ENCODE peak calls at places on chromosomes 7 and 10, in nine cellular contexts. F is iPS-NIHi11; Z is neural progenitor cell; W is NCI-H2107; L is amygdala; C is WTC11; I is transverse colon; X is CD4-positive, CD25-positive, alpha-beta regulatory T cell; P is LHCN-M2. N is an unnamed sample.

GRCh38 chr7:73329861-73330581 is 2.1 kb downstream of the FKBP6 start:
- DNase-seq in F (no peak), Z (no peak), W (no peak), L (no peak), C (no peak), I (no peak), X (no peak), P (no peak), N (no peak)

GRCh38 chr7:141456298-141456697 is 94.9 kb upstream of the AGK start:
- DNase-seq in F (no peak), Z (no peak), W (no peak), L (no peak), C (no peak), I (no peak), X (no peak), P (peak; percentile 48), N (no peak)

GRCh38 chr7:9937944-9938631 is 1035.6 kb upstream of the PHF14 start:
- DNase-seq in F (no peak), Z (no peak), W (no peak), L (no peak), C (no peak), I (no peak), X (no peak), P (no peak), N (peak; percentile 24)

GRCh38 chr7:137893143-137893742 is 46.5 kb upstream of the DGKI start:
- DNase-seq in F (no peak), Z (no peak), W (no peak), L (no peak), C (no peak), I (no peak), X (no peak), P (no peak), N (no peak)

GRCh38 chr10:74891048-74891447 is 64.6 kb downstream of the KAT6B start:
- DNase-seq in F (no peak), Z (no peak), W (no peak), L (no peak), C (no peak), I (no peak), X (no peak), P (no peak), N (no peak)

GRCh38 chr7:33155811-33156210 is 26.4 kb downstream of the BBS9 start:
- DNase-seq in F (no peak), Z (no peak), W (no peak), L (no peak), C (no peak), I (no peak), X (no peak), P (peak; percentile 89), N (no peak)

GRCh38 chr10:95290446-95290800 is 380 bp downstream of the PDLIM1 start:
- DNase-seq in F (peak; percentile 47), Z (peak; percentile 56), W (no peak), L (no peak), C (no peak), I (no peak), X (no peak), P (no peak), N (no peak)

GRCh38 chr10:70441161-70441876 is at the start of gene NODAL:
- DNase-seq in F (peak; percentile 39), Z (peak; percentile 44), W (no peak), L (no peak), C (peak; percentile 59), I (no peak), X (no peak), P (no peak), N (no peak)

GRCh38 chr7:128880791-128881457 is 18.3 kb downstream of the ATP6V1F start:
- DNase-seq in F (no peak), Z (no peak), W (no peak), L (no peak), C (peak; percentile 9), I (no peak), X (no peak), P (no peak), N (no peak)

GRCh38 chr7:142176901-142177300 is 65.4 kb downstream of the MGAM2 start:
- DNase-seq in F (no peak), Z (no peak), W (no peak), L (no peak), C (no peak), I (no peak), X (no peak), P (no peak), N (no peak)

GRCh38 chr10:1938317-1938716 is 201.0 kb upstream of the ADARB2 start:
- DNase-seq in F (no peak), Z (no peak), W (no peak), L (no peak), C (no peak), I (no peak), X (no peak), P (no peak), N (no peak)

GRCh38 chr7:22380333-22380732 is 23.4 kb upstream of the RAPGEF5 start:
- DNase-seq in F (no peak), Z (no peak), W (no peak), L (no peak), C (no peak), I (no peak), X (no peak), P (no peak), N (no peak)

GRCh38 chr7:29063231-29063630 is 83.1 kb downstream of the CPVL start:
- DNase-seq in F (no peak), Z (no peak), W (no peak), L (no peak), C (no peak), I (no peak), X (no peak), P (no peak), N (no peak)

GRCh38 chr10:20635545-20635944 is 261.6 kb downstream of the NEBL start:
- DNase-seq in F (no peak), Z (no peak), W (no peak), L (no peak), C (no peak), I (no peak), X (no peak), P (no peak), N (no peak)

GRCh38 chr10:59997807-59998525 is 91.6 kb upstream of the CCDC6 start:
- DNase-seq in F (no peak), Z (no peak), W (no peak), L (no peak), C (no peak), I (peak; percentile 10), X (no peak), P (no peak), N (no peak)

GRCh38 chr10:110268442-110268841 is 36.3 kb downstream of the SMNDC1 start:
- DNase-seq in F (no peak), Z (no peak), W (no peak), L (no peak), C (no peak), I (no peak), X (no peak), P (no peak), N (no peak)